ENCODE peak calls at places on chromosome 22, in seven cellular contexts. N is naive thymus-derived CD8-positive, alpha-beta T cell; S is HEK293T; Z is activated effector memory CD4-positive, alpha-beta T cell treated with Interleukin-2 at 50 U/mL for 16 hours; I is stimulated activated CD8-positive, alpha-beta memory T cell treated with anti-CD3 and anti-CD28 coated beads, Interleukin-4, amount 100 ng/mL, for 1 hour; T is HT-29; R is HFF-Myc. V is an unnamed sample.

GRCh38 chr22:23157560-23158515 is 12.6 kb downstream of the RAB36 start:
- DNase-seq in N (no peak), S (no peak), Z (no peak), I (no peak), T (no peak), R (no peak), V (no peak)

GRCh38 chr22:29217827-29218757 is 12.4 kb downstream of the EMID1 start:
- DNase-seq in N (no peak), S (no peak), Z (no peak), I (no peak), T (no peak), R (no peak), V (no peak)

GRCh38 chr22:42294034-42294985 is 23.9 kb upstream of the TCF20 start:
- DNase-seq in N (peak; percentile 47), S (peak; percentile 60), Z (peak; percentile 30), I (no peak), T (peak; percentile 73), R (no peak), V (peak; percentile 30)

GRCh38 chr22:49963647-49964026 is 3.1 kb downstream of the PIM3 start:
- DNase-seq in N (no peak), S (no peak), Z (no peak), I (no peak), T (no peak), R (no peak), V (no peak)

GRCh38 chr22:49660794-49661781 is 166.6 kb downstream of the BRD1 start:
- DNase-seq in N (no peak), S (no peak), Z (no peak), I (no peak), T (no peak), R (no peak), V (no peak)

GRCh38 chr22:37069319-37069718 is 17.8 kb downstream of the KCTD17 start:
- DNase-seq in N (no peak), S (no peak), Z (no peak), I (no peak), T (no peak), R (no peak), V (no peak)

GRCh38 chr22:50548046-50548912 is 2.6 kb downstream of the KLHDC7B start:
- DNase-seq in N (peak; percentile 70), S (no peak), Z (peak; percentile 62), I (no peak), T (no peak), R (no peak), V (peak; percentile 46)

GRCh38 chr22:42275970-42276369 is 5.5 kb upstream of the TCF20 start:
- DNase-seq in N (no peak), S (no peak), Z (no peak), I (no peak), T (no peak), R (no peak), V (no peak)

GRCh38 chr22:29152381-29153138 is 53.1 kb upstream of the EMID1 start:
- DNase-seq in N (no peak), S (no peak), Z (no peak), I (no peak), T (no peak), R (no peak), V (no peak)

GRCh38 chr22:23217171-23218052 is 37.1 kb downstream of the BCR start:
- DNase-seq in N (no peak), S (no peak), Z (no peak), I (no peak), T (no peak), R (no peak), V (no peak)

GRCh38 chr22:20249797-20250354 is 18.2 kb downstream of the RTN4R start:
- DNase-seq in N (no peak), S (no peak), Z (no peak), I (no peak), T (no peak), R (no peak), V (no peak)

GRCh38 chr22:47115518-47115890 is 353.1 kb downstream of the TBC1D22A start:
- DNase-seq in N (no peak), S (no peak), Z (no peak), I (no peak), T (no peak), R (no peak), V (no peak)

GRCh38 chr22:46367707-46368191 is 32.2 kb downstream of the TRMU start:
- DNase-seq in N (peak; percentile 65), S (peak; percentile 87), Z (peak; percentile 53), I (peak; percentile 42), T (peak; percentile 82), R (no peak), V (peak; percentile 80)

GRCh38 chr22:25177226-25177625 is 22.4 kb upstream of the CRYBB3 start:
- DNase-seq in N (no peak), S (no peak), Z (no peak), I (no peak), T (no peak), R (no peak), V (no peak)

GRCh38 chr22:19745155-19746133 is 15.1 kb upstream of the TBX1 start:
- DNase-seq in N (no peak), S (no peak), Z (no peak), I (no peak), T (no peak), R (no peak), V (no peak)

GRCh38 chr22:23110922-23111527 is 30.8 kb downstream of the RSPH14 start:
- DNase-seq in N (no peak), S (no peak), Z (no peak), I (no peak), T (no peak), R (no peak), V (no peak)

V was measured in naive B cell.